ENCODE peak calls at places on chromosome 9, in six cellular contexts. N is right atrium auricular region, B is adrenal gland, U is HCT116, V is lower lobe of right lung, S is psoas muscle. P is an unnamed sample.
A peak's percentile ranks its signal among the peaks of the same experiment; 100 is the strongest.

GRCh38 chr9:125621170-125621569 is 85.8 kb downstream of the MAPKAP1 start:
- DNase-seq in N (no peak), B (no peak), U (no peak), V (no peak), S (no peak), P (no peak)

GRCh38 chr9:113274474-113275146 is 762 bp downstream of the CDC26 start:
- DNase-seq in N (no peak), B (no peak), U (peak; percentile 48), V (no peak), S (no peak), P (peak; percentile 61)

GRCh38 chr9:3337515-3337914 is 188.3 kb downstream of the RFX3 start:
- DNase-seq in N (no peak), B (peak; percentile 28), U (peak; percentile 22), V (no peak), S (no peak), P (no peak)

GRCh38 chr9:105647595-105648349 is 14.5 kb upstream of the TAL2 start:
- DNase-seq in N (no peak), B (no peak), U (no peak), V (no peak), S (no peak), P (no peak)

GRCh38 chr9:84699897-84700395 is 30.4 kb downstream of the NTRK2 start:
- DNase-seq in N (no peak), B (no peak), U (no peak), V (no peak), S (no peak), P (no peak)

GRCh38 chr9:81182421-81182820 is 506.9 kb downstream of the TLE1 start:
- DNase-seq in N (no peak), B (no peak), U (no peak), V (no peak), S (no peak), P (no peak)

GRCh38 chr9:81083821-81084512 is 605.4 kb downstream of the TLE1 start:
- DNase-seq in N (no peak), B (peak; percentile 27), U (no peak), V (no peak), S (no peak), P (no peak)

GRCh38 chr9:84575705-84576104 is 93.8 kb upstream of the NTRK2 start:
- DNase-seq in N (no peak), B (no peak), U (no peak), V (no peak), S (no peak), P (no peak)

GRCh38 chr9:113479150-113479761 is 15.7 kb downstream of the RGS3 start:
- DNase-seq in N (no peak), B (no peak), U (no peak), V (no peak), S (no peak), P (peak; percentile 31)

GRCh38 chr9:89916001-89916635 is 311.3 kb downstream of the GADD45G start:
- DNase-seq in N (peak; percentile 52), B (no peak), U (no peak), V (no peak), S (no peak), P (no peak)

GRCh38 chr9:84754461-84754860 is 84.9 kb downstream of the NTRK2 start:
- DNase-seq in N (no peak), B (no peak), U (no peak), V (no peak), S (no peak), P (no peak)

GRCh38 chr9:109722007-109722406 is 58.0 kb upstream of the PALM2AKAP2 start:
- DNase-seq in N (no peak), B (no peak), U (no peak), V (no peak), S (no peak), P (no peak)

GRCh38 chr9:36969216-36969771 is 64.8 kb downstream of the PAX5 start:
- DNase-seq in N (no peak), B (no peak), U (no peak), V (no peak), S (no peak), P (no peak)

DNA sequence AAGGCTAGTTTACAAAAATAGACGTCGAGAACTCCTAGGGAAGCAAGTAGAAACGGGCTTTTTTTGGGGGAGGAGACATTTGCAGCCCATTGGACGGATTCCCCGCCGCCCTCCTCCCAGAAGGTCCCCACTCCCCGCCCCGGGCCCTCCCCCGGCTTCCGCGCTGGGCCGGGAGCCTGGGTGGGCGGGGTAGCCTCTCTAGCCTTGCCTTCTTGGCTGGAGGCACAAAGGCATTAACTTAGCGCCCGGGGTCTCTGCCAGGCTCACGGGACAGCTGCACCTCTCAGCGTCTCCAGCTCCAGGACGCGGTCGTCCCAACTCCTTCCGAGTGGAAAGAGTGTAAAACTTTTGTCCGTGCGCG is at the start of gene DMRTA1:
- DNase-seq in N (peak; percentile 83), B (peak; percentile 39), U (no peak), V (peak; percentile 83), S (peak; percentile 82), P (peak; percentile 75)
- H3K27me3 ChIP-seq in N (no peaks in the 10 kb centered on the region), B (peaks cover 51% of the 10 kb centered on the region), U (peaks cover 21% of the 10 kb centered on the region), V (peaks cover 29% of the 10 kb centered on the region), S (no peaks in the 10 kb centered on the region), P (no peaks in the 10 kb centered on the region)

DNA sequence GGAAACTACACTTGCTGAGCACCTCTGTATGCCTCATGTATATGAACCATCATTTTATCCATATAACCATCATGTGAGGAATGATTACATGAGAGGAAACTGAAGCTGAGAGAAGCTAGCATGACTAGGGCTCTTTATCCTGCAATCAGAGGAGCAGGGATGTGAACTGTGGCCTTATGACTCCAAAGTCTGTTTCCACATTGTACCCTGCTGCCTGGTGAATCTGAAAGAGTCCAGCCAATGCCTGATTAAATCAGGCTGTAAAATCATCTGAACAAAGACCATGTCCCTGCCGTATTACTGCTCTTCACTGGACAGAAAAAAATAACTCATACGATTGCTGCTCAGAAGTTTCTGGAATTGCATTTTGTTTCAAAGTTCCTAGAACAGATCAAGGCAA is 67.0 kb downstream of the LPAR1 start:
- DNase-seq in N (no peak), B (no peak), U (no peak), V (no peak), S (no peak), P (no peak)
- H3K27me3 ChIP-seq in N (no peaks in the 10 kb centered on the region), B (no peaks in the 10 kb centered on the region), U (no peaks in the 10 kb centered on the region), V (no peaks in the 10 kb centered on the region), S (no peaks in the 10 kb centered on the region), P (no peaks in the 10 kb centered on the region)

GRCh38 chr9:98255064-98255577 is 328 bp downstream of the TBC1D2 start:
- DNase-seq in N (no peak), B (peak; percentile 50), U (no peak), V (peak; percentile 57), S (no peak), P (no peak)

GRCh38 chr9:98256632-98257218 is 1.3 kb upstream of the TBC1D2 start:
- DNase-seq in N (peak; percentile 50), B (peak; percentile 31), U (no peak), V (no peak), S (no peak), P (peak; percentile 4)

GRCh38 chr9:98255578-98256296 is at the start of gene TBC1D2:
- DNase-seq in N (peak; percentile 95), B (peak; percentile 97), U (peak; percentile 89), V (peak; percentile 98), S (peak; percentile 94), P (peak; percentile 80)

GRCh38 chr9:98253563-98253962 is 1.9 kb downstream of the TBC1D2 start:
- DNase-seq in N (no peak), B (no peak), U (no peak), V (no peak), S (no peak), P (no peak)

GRCh38 chr9:98254236-98255063 is 999 bp downstream of the TBC1D2 start:
- DNase-seq in N (no peak), B (no peak), U (no peak), V (no peak), S (no peak), P (no peak)
- H3K27me3 ChIP-seq in N (no peaks in the 10 kb centered on the region), B (no peaks in the 10 kb centered on the region), U (no peaks in the 10 kb centered on the region), V (no peaks in the 10 kb centered on the region), S (no peaks in the 10 kb centered on the region), P (no peaks in the 10 kb centered on the region)

DNA sequence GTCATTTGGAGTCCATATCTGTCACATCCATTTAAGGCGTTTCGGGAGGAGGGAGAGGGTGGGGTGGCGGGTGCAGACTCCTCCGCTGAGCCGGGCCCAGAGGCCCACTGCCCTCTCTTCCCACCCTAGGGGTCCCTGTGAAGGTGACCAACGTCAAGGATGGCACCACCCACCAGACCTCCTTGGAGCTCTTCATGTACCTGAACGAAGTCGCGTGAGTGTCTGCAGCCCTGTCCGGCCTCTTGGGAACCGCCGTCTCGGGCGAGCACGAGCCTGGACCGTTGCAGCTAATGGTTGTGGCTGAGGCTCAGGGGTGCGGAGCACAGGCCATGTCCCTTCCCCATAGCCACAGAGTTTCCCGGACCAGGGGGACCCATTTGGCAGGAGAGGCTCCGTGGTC is 34.8 kb downstream of the ASS1 start:
- DNase-seq in N (no peak), B (no peak), U (no peak), V (no peak), S (no peak), P (no peak)
- H3K27me3 ChIP-seq in N (no peaks in the 10 kb centered on the region), B (no peaks in the 10 kb centered on the region), U (no peaks in the 10 kb centered on the region), V (no peaks in the 10 kb centered on the region), S (no peaks in the 10 kb centered on the region), P (no peaks in the 10 kb centered on the region)

GRCh38 chr9:69500925-69501324 is 171.2 kb downstream of the APBA1 start:
- DNase-seq in N (no peak), B (no peak), U (no peak), V (no peak), S (no peak), P (no peak)

GRCh38 chr9:69502671-69503301 is 169.4 kb downstream of the APBA1 start:
- DNase-seq in N (no peak), B (no peak), U (no peak), V (no peak), S (no peak), P (no peak)

GRCh38 chr9:69499959-69500358 is 172.2 kb downstream of the APBA1 start:
- DNase-seq in N (no peak), B (no peak), U (no peak), V (no peak), S (no peak), P (no peak)

GRCh38 chr9:69499401-69499800 is 172.8 kb downstream of the APBA1 start:
- DNase-seq in N (no peak), B (no peak), U (no peak), V (no peak), S (no peak), P (no peak)

DNA sequence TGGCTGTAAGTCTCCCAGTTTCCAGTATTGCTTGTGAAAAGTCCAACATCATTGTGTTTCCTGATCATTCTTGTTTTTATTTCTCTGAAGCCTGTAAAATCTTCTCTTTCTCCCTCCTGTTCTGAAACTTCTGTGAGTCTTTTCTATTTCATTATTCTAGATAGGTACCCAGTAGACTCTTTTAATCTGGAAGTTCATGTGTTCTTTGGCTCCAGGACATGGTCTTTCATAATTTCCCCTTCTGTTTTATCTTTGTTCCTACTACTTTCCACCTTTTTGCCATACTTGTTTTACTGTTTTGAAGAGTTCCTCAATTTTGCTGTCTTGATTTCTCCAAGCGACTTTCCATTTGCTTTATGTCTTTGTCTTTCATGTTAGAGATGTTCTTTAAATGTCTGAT is 168.1 kb downstream of the APBA1 start:
- DNase-seq in N (no peak), B (no peak), U (no peak), V (no peak), S (no peak), P (no peak)
- H3K27me3 ChIP-seq in N (no peaks in the 10 kb centered on the region), B (no peaks in the 10 kb centered on the region), U (peaks cover 16% of the 10 kb centered on the region), V (no peaks in the 10 kb centered on the region), S (no peaks in the 10 kb centered on the region), P (no peaks in the 10 kb centered on the region)